ENCODE peak calls at places on chromosomes 6 and 20, in nine cellular contexts. R is IMR-90, M is GM12878, V is HepG2, T is neuronal stem cell, L is PC-3, Q is fibroblast of lung, H is trophoblast cell, D is neural progenitor cell. U is an unnamed sample.

GRCh38 chr6:145898376-145898775 is 65.8 kb downstream of the SHPRH start:
- DNase-seq in H (peak; percentile 50), D (no peak), V (no peak), M (no peak), Q (no peak), R (peak; percentile 45), L (peak; percentile 83), T (no peak), U (no peak)

GRCh38 chr6:116200619-116201249 is 53.1 kb downstream of the TSPYL4 start:
- DNase-seq in M (no peak), V (no peak), D (no peak), T (no peak), Q (peak; percentile 62), R (peak; percentile 83), L (no peak), H (no peak), U (peak; percentile 55)

GRCh38 chr6:37618916-37619605 is 78.6 kb downstream of the MDGA1 start:
- DNase-seq in D (peak; percentile 39), H (no peak), R (no peak), T (peak; percentile 24), V (no peak), L (no peak), M (no peak), Q (peak; percentile 32), U (no peak)

GRCh38 chr20:58478141-58478805 is 36.9 kb downstream of the APCDD1L start:
- DNase-seq in R (no peak), Q (peak; percentile 16), M (no peak), H (no peak), V (no peak), D (no peak), T (no peak), L (peak; percentile 42), U (no peak)

GRCh38 chr20:22775671-22776139 is 191.3 kb upstream of the FOXA2 start:
- DNase-seq in L (peak; percentile 96), R (peak; percentile 65), Q (peak; percentile 53), D (no peak), H (peak; percentile 86), T (no peak), V (peak; percentile 38), M (no peak), U (peak; percentile 40)

GRCh38 chr6:19415605-19416326 is 421.4 kb upstream of the ID4 start:
- DNase-seq in D (no peak), V (no peak), M (no peak), L (peak; percentile 92), H (peak; percentile 81), R (peak; percentile 53), Q (peak; percentile 86), T (no peak), U (peak; percentile 81)

GRCh38 chr6:21742238-21742660 is 148.7 kb downstream of the SOX4 start:
- DNase-seq in H (no peak), T (no peak), R (peak; percentile 98), L (peak; percentile 91), D (no peak), Q (peak; percentile 92), M (no peak), V (no peak), U (peak; percentile 90)

GRCh38 chr20:17873410-17874270 is 95.0 kb downstream of the SNX5 start:
- DNase-seq in M (no peak), D (peak; percentile 25), R (peak; percentile 96), V (peak; percentile 91), T (no peak), L (peak; percentile 65), H (no peak), Q (peak; percentile 95), U (peak; percentile 93)

GRCh38 chr20:50628326-50628725 is 63.0 kb downstream of the RIPOR3 start:
- DNase-seq in M (no peak), L (no peak), V (peak; percentile 33), T (no peak), D (peak; percentile 32), H (no peak), R (no peak), Q (no peak), U (no peak)

GRCh38 chr20:51372176-51372803 is 170.2 kb downstream of the NFATC2 start:
- DNase-seq in R (peak; percentile 74), L (peak; percentile 96), Q (peak; percentile 60), D (peak; percentile 84), V (peak; percentile 64), T (peak; percentile 47), H (peak; percentile 42), M (no peak), U (peak; percentile 43)

GRCh38 chr20:44196278-44196677 is 9.3 kb upstream of the JPH2 start:
- DNase-seq in H (no peak), D (no peak), T (no peak), M (no peak), V (no peak), L (peak; percentile 49), Q (no peak), R (no peak), U (no peak)

GRCh38 chr20:39117486-39117885 is 155.3 kb downstream of the DHX35 start:
- DNase-seq in Q (peak; percentile 49), D (no peak), R (peak; percentile 43), V (peak; percentile 73), M (no peak), T (no peak), H (no peak), L (peak; percentile 61), U (peak; percentile 30)

GRCh38 chr6:54232703-54233102 is 75.5 kb upstream of the TINAG start:
- DNase-seq in L (peak; percentile 16), V (no peak), T (no peak), M (no peak), H (no peak), R (no peak), D (no peak), Q (no peak), U (no peak)

GRCh38 chr6:106448000-106448426 is 87.5 kb downstream of the CRYBG1 start:
- DNase-seq in H (no peak), M (peak; percentile 11), V (no peak), Q (no peak), D (no peak), R (no peak), T (no peak), L (no peak), U (no peak)

GRCh38 chr6:152270301-152270925 is 366.7 kb downstream of the SYNE1 start:
- DNase-seq in V (no peak), Q (peak; percentile 78), T (no peak), H (no peak), R (peak; percentile 70), M (no peak), D (no peak), L (peak; percentile 61), U (peak; percentile 74)

GRCh38 chr6:18387061-18387721 is at the start of gene RNF144B:
- DNase-seq in L (peak; percentile 94), V (peak; percentile 94), H (peak; percentile 90), T (peak; percentile 65), M (peak; percentile 13), D (peak; percentile 87), R (peak; percentile 61), Q (peak; percentile 73), U (peak; percentile 55)

DNA sequence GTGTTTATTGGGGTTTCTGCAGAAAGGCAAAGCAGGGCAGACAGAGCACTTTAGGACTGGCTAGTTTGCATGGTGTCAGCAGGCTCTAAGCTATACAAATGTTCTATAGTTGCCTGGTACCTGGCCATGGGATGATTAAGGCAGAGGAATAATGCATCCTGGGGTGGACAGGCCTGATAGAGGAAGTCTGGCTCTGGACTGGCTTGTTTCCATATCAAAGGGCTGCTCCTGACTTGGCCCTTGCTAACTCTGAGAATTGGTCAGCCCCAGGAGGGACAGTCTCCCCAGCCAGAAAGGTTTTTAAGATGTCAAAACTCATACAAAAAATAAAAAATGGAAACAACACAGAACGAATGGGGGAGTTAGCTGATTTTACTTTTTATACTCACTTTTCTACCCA is 136.9 kb downstream of the TBC1D7 start:
- DNase-seq in M (no peak), V (no peak), D (no peak), H (no peak), Q (no peak), T (no peak), R (no peak), L (no peak), U (no peak)
- H2AFZ ChIP-seq in M (no peak overlapping the region), V (no peak overlapping the region), D (no peak overlapping the region), H (no peak overlapping the region), Q (no peak overlapping the region), T (no peak overlapping the region), R (no peak overlapping the region), L (no peak overlapping the region), U (no peak overlapping the region)

GRCh38 chr6:159038914-159039884 is 5.6 kb downstream of the TAGAP start:
- DNase-seq in D (no peak), V (no peak), R (peak; percentile 38), H (no peak), Q (peak; percentile 46), T (no peak), M (peak; percentile 86), L (peak; percentile 67), U (peak; percentile 29)
- H3K4me1 ChIP-seq in D (no peaks in the 10 kb centered on the region), V (no peaks in the 10 kb centered on the region), R (no peaks in the 10 kb centered on the region), H (peaks cover 2% of the 10 kb centered on the region), Q (no peaks in the 10 kb centered on the region), T (no peaks in the 10 kb centered on the region), M (peaks cover 39% of the 10 kb centered on the region), L (peaks cover 25% of the 10 kb centered on the region), U (peaks cover 7% of the 10 kb centered on the region)

GRCh38 chr6:130742282-130742681 is 84.9 kb upstream of the SMLR1 start:
- DNase-seq in L (no peak), T (no peak), H (no peak), D (no peak), M (no peak), R (peak; percentile 4), Q (peak; percentile 54), V (no peak), U (peak; percentile 31)

GRCh38 chr6:130740308-130740707 is 86.9 kb upstream of the SMLR1 start:
- DNase-seq in M (no peak), V (no peak), L (no peak), H (no peak), D (no peak), R (no peak), T (no peak), Q (no peak), U (no peak)

GRCh38 chr6:130744601-130745382 is 82.4 kb upstream of the SMLR1 start:
- DNase-seq in L (no peak), D (peak; percentile 54), T (no peak), R (no peak), M (no peak), V (no peak), Q (no peak), H (no peak), U (no peak)

GRCh38 chr6:130743175-130743574 is 84.0 kb upstream of the SMLR1 start:
- DNase-seq in M (no peak), V (peak; percentile 15), D (peak; percentile 56), L (peak; percentile 1), Q (no peak), T (peak; percentile 29), R (no peak), H (no peak), U (no peak)
- H3K27ac ChIP-seq in M (no peak overlapping the region), V (no peak overlapping the region), D (no peak overlapping the region), L (no peak overlapping the region), Q (no peak overlapping the region), T (no peak overlapping the region), R (no peak overlapping the region), H (no peak overlapping the region), U (no peak overlapping the region)

DNA sequence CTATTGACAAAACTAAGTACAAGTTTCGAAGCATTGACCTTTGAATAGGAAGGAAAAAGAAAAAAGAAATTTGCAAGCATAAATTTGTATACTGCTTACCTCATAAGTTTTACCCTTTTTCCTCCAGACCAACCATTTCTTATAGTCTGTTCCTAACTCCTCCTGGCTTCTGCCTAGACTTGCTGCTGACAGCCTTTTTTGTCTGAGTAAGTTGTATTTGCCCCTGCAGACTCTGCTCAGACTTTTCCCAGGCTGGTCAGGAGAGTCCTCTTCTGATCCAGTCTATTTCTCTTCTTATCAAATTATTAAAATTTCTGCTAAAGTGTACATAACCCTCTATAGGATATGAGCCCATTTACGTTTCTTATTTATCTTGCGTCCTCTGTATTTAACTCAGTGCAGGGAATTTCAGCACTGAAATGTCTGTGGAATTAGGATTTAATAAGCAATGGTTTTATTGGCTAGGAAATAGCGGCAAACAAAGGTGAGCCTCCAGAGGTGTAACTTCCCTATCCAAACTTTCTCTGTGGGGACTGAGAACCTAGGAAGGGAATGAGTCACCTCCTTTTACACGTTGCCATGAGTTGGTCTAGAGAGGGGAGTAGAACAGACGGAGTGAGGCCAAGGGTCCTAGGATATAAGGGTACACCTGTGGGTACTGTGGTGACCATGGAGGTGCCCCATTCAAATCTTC is 207.1 kb upstream of the MARCKS start:
- DNase-seq in L (no peak), R (no peak), Q (no peak), V (no peak), T (no peak), D (no peak), M (no peak), H (no peak), U (no peak)
- H2AFZ ChIP-seq in L (no peak overlapping the region), R (no peak overlapping the region), Q (no peak overlapping the region), V (no peak overlapping the region), T (peak overlapping the region; percentile 56), D (no peak overlapping the region), M (peak overlapping the region; percentile 29), H (no peak overlapping the region), U (no peak overlapping the region)

U was measured in astrocyte.